ENCODE peak calls at places on chromosomes 7 and 10, in nine cellular contexts. N, B, T, G, J, R, H, U and A are unnamed samples.

GRCh38 chr7:134553976-134554375 is 5.1 kb downstream of the AKR1B15 start:
- DNase-seq in N (no peak), B (no peak), T (peak), G (no peak), J (no peak), R (no peak), H (no peak), U (no peak), A (no peak)

GRCh38 chr7:107103369-107103768 is 58.9 kb downstream of the PRKAR2B start:
- DNase-seq in N (peak), B (no peak), T (peak), G (no peak), J (peak), R (no peak), H (no peak), U (no peak), A (peak)

GRCh38 chr7:111763221-111763791 is 201.0 kb upstream of the IMMP2L start:
- DNase-seq in N (peak), B (no peak), T (peak), G (no peak), J (no peak), R (no peak), H (no peak), U (no peak), A (peak)

GRCh38 chr7:97006146-97006950 is 995 bp downstream of the DLX6 start:
- DNase-seq in N (no peak), B (no peak), T (peak), G (no peak), J (peak), R (no peak), H (no peak), U (no peak), A (no peak)

GRCh38 chr10:132666733-132667612 is 119.0 kb downstream of the NKX6-2 start:
- DNase-seq in N (no peak), B (no peak), T (no peak), G (no peak), J (no peak), R (no peak), H (peak), U (no peak), A (no peak)

GRCh38 chr10:79433324-79434222 is 11.9 kb downstream of the ZCCHC24 start:
- DNase-seq in N (no peak), B (no peak), T (peak), G (no peak), J (no peak), R (no peak), H (no peak), U (no peak), A (no peak)

GRCh38 chr7:51306761-51307160 is 9.8 kb downstream of the COBL start:
- DNase-seq in N (no peak), B (no peak), T (no peak), G (no peak), J (no peak), R (no peak), H (no peak), U (no peak), A (no peak)

GRCh38 chr7:20784311-20785210 is 2.1 kb downstream of the SP8 start:
- DNase-seq in N (peak), B (no peak), T (peak), G (no peak), J (peak), R (no peak), H (no peak), U (no peak), A (no peak)

GRCh38 chr7:106223156-106223555 is 61.6 kb downstream of the NAMPT start:
- DNase-seq in N (no peak), B (no peak), T (peak), G (no peak), J (no peak), R (no peak), H (no peak), U (no peak), A (no peak)

GRCh38 chr7:82548141-82548688 is 104.6 kb upstream of the CACNA2D1 start:
- DNase-seq in N (no peak), B (no peak), T (no peak), G (no peak), J (no peak), R (no peak), H (no peak), U (no peak), A (no peak)

GRCh38 chr10:93106631-93107072 is 33.0 kb downstream of the CYP26A1 start:
- DNase-seq in N (peak), B (no peak), T (peak), G (no peak), J (no peak), R (peak), H (no peak), U (no peak), A (no peak)